ENCODE peak calls at places on chromosomes 16 and 17, in seven cellular contexts. M is small intestine, L is Peyer's patch, O is stomach, Y is keratinocyte, A is lung, C is heart left ventricle. G is an unnamed sample. For H3K36me3 and H3K4me1, the result is how much of the 10 kb centered on the place peaks cover.

GRCh38 chr16:89495121-89495520 is 4.8 kb upstream of the ANKRD11 start:
- DNase-seq in M (no peak), L (no peak), O (no peak), Y (no peak), A (no peak), C (no peak), G (no peak)

GRCh38 chr16:80527297-80527696 is 13.5 kb upstream of the DYNLRB2 start:
- DNase-seq in M (peak), L (no peak), O (no peak), Y (no peak), A (no peak), C (no peak), G (no peak)

GRCh38 chr16:48609453-48610023 is 442 bp downstream of the N4BP1 start:
- DNase-seq in M (peak), L (peak), O (peak), Y (no peak), A (peak), C (peak), G (peak)

GRCh38 chr17:10050597-10051101 is 145.6 kb upstream of the RCVRN start:
- DNase-seq in M (no peak), L (no peak), O (no peak), Y (no peak), A (no peak), C (peak), G (peak)

GRCh38 chr17:67696347-67696746 is 21.4 kb upstream of the NOL11 start:
- DNase-seq in M (no peak), L (no peak), O (no peak), Y (no peak), A (no peak), C (no peak), G (no peak)

GRCh38 chr17:66580178-66580577 is 254.7 kb upstream of the CACNG5 start:
- DNase-seq in M (no peak), L (no peak), O (peak), Y (no peak), A (peak), C (peak), G (peak)

GRCh38 chr16:75113046-75113491 is 3.5 kb downstream of the LDHD start:
- DNase-seq in M (no peak), L (no peak), O (no peak), Y (no peak), A (no peak), C (no peak), G (no peak)

GRCh38 chr16:53100131-53100748 is 45.4 kb downstream of the CHD9 start:
- DNase-seq in M (no peak), L (no peak), O (no peak), Y (no peak), A (no peak), C (no peak), G (no peak)

GRCh38 chr17:11692688-11693087 is 94.4 kb downstream of the DNAH9 start:
- DNase-seq in M (no peak), L (no peak), O (no peak), Y (no peak), A (no peak), C (no peak), G (no peak)

GRCh38 chr17:16922386-16923096 is 49.4 kb downstream of the TNFRSF13B start:
- DNase-seq in M (peak), L (no peak), O (no peak), Y (no peak), A (no peak), C (no peak), G (peak)

GRCh38 chr16:9602201-9602600 is 510.8 kb downstream of the HAPSTR1 start:
- DNase-seq in M (no peak), L (no peak), O (no peak), Y (no peak), A (no peak), C (no peak), G (no peak)

GRCh38 chr17:75856062-75856681 is 1.0 kb upstream of the WBP2 start:
- DNase-seq in M (no peak), L (no peak), O (peak), Y (no peak), A (no peak), C (peak), G (no peak)

GRCh38 chr17:29163563-29163962 is 16.6 kb downstream of the MYO18A start:
- DNase-seq in M (no peak), L (no peak), O (no peak), Y (no peak), A (no peak), C (no peak), G (no peak)

GRCh38 chr17:81294512-81295030 is 536 bp downstream of the SLC38A10 start:
- DNase-seq in M (peak), L (peak), O (peak), Y (no peak), A (no peak), C (no peak), G (peak)

GRCh38 chr17:56499799-56500388 is 93.6 kb upstream of the NOG start:
- DNase-seq in M (peak), L (no peak), O (no peak), Y (peak), A (no peak), C (no peak), G (no peak)

GRCh38 chr16:4180511-4180910 is 61.4 kb downstream of the SRL start:
- DNase-seq in M (no peak), L (no peak), O (no peak), Y (no peak), A (no peak), C (no peak), G (no peak)

GRCh38 chr16:4179763-4180260 is 62.1 kb downstream of the SRL start:
- DNase-seq in M (no peak), L (no peak), O (no peak), Y (no peak), A (no peak), C (no peak), G (no peak)

GRCh38 chr16:4183258-4184037 is 58.4 kb downstream of the SRL start:
- DNase-seq in M (peak), L (peak), O (peak), Y (peak), A (peak), C (peak), G (peak)

GRCh38 chr16:4182581-4183257 is 59.2 kb downstream of the SRL start:
- DNase-seq in M (no peak), L (no peak), O (no peak), Y (no peak), A (no peak), C (no peak), G (no peak)

DNA sequence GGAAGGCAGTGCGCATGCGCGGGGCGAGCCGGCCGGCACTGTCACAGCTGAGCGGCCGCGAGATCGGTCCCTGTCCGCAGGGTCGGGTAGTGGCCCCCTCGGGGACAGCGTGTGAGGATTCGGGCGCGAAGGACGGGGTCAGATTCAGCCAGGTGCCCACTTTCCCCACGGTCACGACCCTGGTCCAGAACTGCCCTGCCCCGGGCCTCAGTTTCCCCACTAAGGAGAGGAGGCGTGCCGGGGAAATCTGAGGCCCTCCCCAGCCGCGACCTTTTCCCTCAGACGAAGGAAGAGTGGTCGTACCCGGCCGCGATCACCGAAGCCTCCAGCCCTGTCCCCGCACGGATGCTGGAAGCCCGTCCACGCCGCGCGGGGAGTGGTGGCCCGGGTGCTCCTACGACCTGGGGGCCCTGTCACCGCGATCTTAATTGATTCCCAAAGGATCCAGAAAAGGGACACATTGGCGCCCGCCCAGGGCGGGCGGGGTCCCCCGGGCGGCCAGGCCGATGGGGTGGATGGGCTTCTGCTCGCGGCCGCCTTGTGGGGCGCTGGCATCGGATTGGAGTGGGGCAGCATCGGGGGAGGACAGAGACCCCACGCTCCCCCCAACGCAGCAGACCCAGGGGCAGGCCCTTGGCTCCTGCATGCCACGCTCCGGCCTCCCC is 57.7 kb downstream of the SRL start:
- DNase-seq in M (no peak), L (no peak), O (no peak), Y (no peak), A (no peak), C (no peak), G (no peak)
- H3K4me3 ChIP-seq in M (peak), L (peak), O (peak), Y (peak), A (peak), C (peak), G (peak)

GRCh38 chr17:42817866-42818265 is 6.2 kb downstream of the BECN1 start:
- DNase-seq in M (no peak), L (no peak), O (no peak), Y (no peak), A (no peak), C (no peak), G (no peak)

GRCh38 chr17:42814633-42815399 is 9.3 kb downstream of the BECN1 start:
- DNase-seq in M (no peak), L (no peak), O (no peak), Y (no peak), A (no peak), C (no peak), G (no peak)

GRCh38 chr17:42821176-42821575 is 2.9 kb downstream of the BECN1 start:
- DNase-seq in M (no peak), L (no peak), O (no peak), Y (no peak), A (no peak), C (no peak), G (no peak)

GRCh38 chr17:42819939-42820535 is 4.0 kb downstream of the BECN1 start:
- DNase-seq in M (peak), L (peak), O (peak), Y (no peak), A (peak), C (peak), G (peak)

GRCh38 chr17:42818379-42818778 is 5.7 kb downstream of the BECN1 start:
- DNase-seq in M (no peak), L (no peak), O (no peak), Y (no peak), A (no peak), C (no peak), G (no peak)
- H3K36me3 ChIP-seq in M (under half), L (under half), O (half or more), Y (under half), A (under half), C (half or more), G (under half)

DNA sequence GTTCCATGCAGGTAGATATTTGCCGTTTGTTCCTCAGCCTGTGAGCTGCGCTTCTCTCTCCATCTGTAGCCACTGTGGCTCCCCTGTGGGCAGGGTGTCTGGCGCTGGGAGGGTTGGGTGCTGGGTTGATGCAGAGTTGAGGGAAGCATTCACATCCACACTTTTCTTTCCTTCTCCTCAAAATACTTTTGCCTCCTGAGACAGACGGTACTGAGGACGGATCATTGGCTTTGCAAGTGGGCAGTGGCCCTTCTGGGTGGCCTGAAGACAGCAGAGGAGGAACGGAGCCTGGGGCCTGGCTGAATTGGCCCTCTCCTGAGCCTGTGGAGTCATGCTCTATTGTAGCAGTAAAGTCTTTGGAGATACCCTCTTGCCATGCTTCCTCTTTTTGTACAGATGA is 43.0 kb downstream of the NKD1 start:
- DNase-seq in M (no peak), L (no peak), O (no peak), Y (no peak), A (no peak), C (no peak), G (no peak)
- H3K4me1 ChIP-seq in M (under half), L (under half), O (under half), Y (under half), A (under half), C (under half), G (under half)

DNA sequence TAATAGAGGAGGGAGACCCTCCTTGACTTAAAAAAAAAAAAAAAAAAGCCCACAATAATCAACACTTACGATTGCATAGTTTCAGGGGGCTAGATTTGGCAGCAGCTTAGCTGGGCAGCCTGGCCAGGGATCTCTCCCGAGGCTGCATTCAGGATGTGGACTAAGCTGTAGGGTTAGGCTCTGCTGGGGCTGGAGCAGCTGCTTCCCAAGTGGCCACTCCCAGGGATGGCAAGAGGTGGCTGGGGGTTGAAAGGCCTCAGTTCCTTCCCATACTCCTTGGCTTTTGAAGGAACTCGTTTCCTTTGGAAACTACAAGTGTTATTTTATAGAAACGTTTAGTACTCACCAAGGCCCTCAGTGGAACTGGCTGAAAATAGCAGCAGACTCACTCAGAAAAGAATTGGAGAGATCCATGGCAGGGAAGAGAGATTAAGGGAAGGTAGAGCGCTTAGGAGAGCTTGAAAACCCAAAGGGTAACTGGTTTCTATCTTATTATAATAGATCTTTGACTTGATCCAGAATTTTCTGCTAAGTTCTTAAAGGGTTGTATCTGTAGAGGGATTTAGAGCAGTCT is 76.4 kb downstream of the WWP2 start:
- DNase-seq in M (no peak), L (no peak), O (no peak), Y (no peak), A (no peak), C (peak), G (peak)
- H3K4me3 ChIP-seq in M (no peak), L (no peak), O (no peak), Y (no peak), A (no peak), C (no peak), G (no peak)

GRCh38 chr16:57755726-57756423 is 20.3 kb downstream of the KATNB1 start:
- DNase-seq in M (no peak), L (no peak), O (no peak), Y (no peak), A (no peak), C (no peak), G (no peak)

GRCh38 chr16:57753448-57754353 is 18.1 kb downstream of the KATNB1 start:
- DNase-seq in M (no peak), L (no peak), O (no peak), Y (no peak), A (no peak), C (no peak), G (no peak)

GRCh38 chr16:57756424-57757325 is 21.1 kb downstream of the KATNB1 start:
- DNase-seq in M (no peak), L (no peak), O (no peak), Y (no peak), A (no peak), C (no peak), G (peak)

GRCh38 chr16:57754354-57755060 is 18.9 kb downstream of the KATNB1 start:
- DNase-seq in M (no peak), L (no peak), O (no peak), Y (no peak), A (no peak), C (no peak), G (no peak)

GRCh38 chr16:57755061-57755684 is 19.6 kb downstream of the KATNB1 start:
- DNase-seq in M (no peak), L (no peak), O (no peak), Y (no peak), A (no peak), C (no peak), G (no peak)
- H3K36me3 ChIP-seq in M (under half), L (under half), O (half or more), Y (under half), A (under half), C (half or more), G (under half)

DNA sequence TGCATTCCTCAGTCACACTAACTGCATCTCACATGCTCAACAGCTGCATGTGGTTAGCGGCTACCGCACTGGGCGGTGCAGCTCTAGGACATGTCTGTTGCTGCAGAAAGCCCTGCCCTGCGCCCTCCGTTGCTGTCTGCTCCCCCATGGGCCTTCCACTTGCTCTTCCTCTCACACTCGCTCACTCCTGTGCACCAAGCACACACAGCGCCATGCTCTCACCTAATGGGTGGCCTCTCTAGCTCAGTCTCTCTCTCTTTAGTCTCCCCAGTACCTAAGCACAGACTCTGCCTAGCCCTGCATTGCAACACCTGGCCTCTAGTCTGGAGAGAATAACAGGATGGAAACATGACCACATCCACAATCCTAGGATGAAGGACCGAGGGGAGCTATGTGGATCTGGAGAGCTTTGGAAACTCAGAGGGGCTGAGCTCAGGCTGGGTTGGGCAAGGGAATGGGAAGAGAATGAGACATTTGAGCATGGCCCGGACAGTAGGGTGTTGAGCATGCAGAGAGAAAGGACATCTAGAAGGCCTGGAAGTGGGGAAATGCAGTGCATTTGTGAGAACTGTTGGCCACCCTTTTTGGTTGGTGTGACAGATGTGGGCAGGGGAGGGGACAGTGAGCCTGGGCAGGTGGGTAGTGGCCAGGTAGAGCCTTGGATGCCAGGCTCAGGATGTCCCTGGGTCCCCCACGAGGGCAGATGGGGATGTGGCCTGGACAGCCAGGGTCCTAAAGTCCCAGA is 16.0 kb downstream of the SGCA start:
- DNase-seq in M (no peak), L (no peak), O (no peak), Y (no peak), A (no peak), C (no peak), G (peak)
- H3K4me1 ChIP-seq in M (under half), L (under half), O (under half), Y (under half), A (under half), C (under half), G (under half)

DNA sequence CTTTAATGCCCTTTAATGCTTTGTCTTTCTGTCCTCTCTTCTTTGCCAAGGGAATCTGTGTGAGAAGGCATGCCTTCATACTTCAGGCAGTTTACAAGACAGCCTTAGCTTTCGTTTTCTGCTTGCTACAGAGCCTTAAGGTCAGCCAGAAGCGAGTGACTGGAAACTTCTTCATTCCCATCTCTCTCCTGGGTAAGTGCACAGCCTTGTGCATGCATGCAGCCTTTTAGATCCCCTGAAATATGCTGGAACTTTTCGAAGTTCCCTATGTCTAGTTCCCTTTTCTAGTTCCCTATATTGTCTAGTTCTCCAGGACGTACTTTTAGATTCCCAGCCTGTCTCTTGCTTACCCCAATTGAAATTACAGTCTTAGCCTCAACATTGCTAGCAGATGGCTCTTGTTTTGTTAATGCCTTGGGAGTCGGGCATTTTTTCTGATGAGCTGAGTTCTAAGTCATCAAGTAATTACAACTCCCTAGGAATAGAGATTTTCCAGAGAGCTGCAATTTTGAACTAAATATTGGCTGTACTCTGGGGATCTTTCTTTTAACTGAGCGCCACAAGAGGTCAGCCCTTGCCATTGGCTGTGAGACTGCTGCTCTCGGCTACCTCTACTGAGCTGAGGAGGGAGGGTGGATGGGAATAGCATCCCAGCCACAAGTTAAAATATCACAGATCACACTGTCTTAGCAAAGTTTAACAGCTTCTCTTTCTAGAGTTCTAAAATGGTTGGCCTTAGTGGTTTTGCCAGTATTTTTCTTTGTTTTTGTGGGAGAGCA is 22.7 kb upstream of the PPM1D start:
- DNase-seq in M (peak), L (no peak), O (no peak), Y (no peak), A (no peak), C (peak), G (no peak)
- H3K4me3 ChIP-seq in M (peak), L (no peak), O (peak), Y (no peak), A (no peak), C (peak), G (no peak)

DNA sequence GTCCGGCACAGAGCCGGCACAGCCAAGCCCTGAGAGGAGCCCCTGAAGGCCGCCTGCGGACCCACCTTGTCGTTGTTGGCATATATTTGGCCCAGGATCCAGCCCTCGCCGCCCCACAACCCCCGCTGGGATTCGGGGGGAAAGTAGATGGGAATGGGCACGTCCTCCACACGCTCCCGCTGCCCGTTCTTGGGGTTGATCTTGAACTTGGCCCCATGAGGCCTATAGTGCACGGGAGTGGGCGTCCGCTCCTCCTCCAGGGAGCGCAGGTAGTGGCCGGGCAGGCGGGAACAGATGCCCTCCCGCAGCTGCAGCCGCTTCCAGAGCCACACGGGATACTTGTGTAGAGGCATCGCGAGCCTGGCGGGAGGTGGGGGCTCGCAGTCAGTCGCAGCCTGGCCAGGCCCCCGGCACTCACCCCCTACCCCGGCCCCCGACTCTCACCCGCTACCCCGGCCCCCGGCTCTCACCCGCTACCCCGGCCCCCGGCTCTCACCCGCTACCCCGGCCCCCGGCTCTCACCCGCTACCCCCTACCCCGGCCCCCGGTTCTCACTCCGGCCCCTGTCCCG is 387 bp downstream of the MRPL28 start:
- DNase-seq in M (no peak), L (peak), O (peak), Y (no peak), A (no peak), C (no peak), G (no peak)
- H3K36me3 ChIP-seq in M (under half), L (under half), O (half or more), Y (under half), A (under half), C (half or more), G (under half)

G was measured in mucosa of descending colon.